ENCODE peak calls at places on chromosomes 1 and 21, in four cellular contexts. One of them, this sample, is unnamed.

GRCh38 chr1:208683141-208683540 is 439.0 kb upstream of the PLXNA2 start:
- DNase-seq in AG04450: no peak
- DNase-seq in psoas muscle: no peak
- DNase-seq in heart right ventricle: no peak
- DNase-seq in this sample: no peak

GRCh38 chr1:214983126-214983869 is 99.2 kb upstream of the KCNK2 start:
- DNase-seq in AG04450: peak
- DNase-seq in psoas muscle: no peak
- DNase-seq in heart right ventricle: no peak
- DNase-seq in this sample: no peak

GRCh38 chr1:43822040-43822439 is 111.6 kb upstream of the ARTN start:
- DNase-seq in AG04450: peak
- DNase-seq in psoas muscle: no peak
- DNase-seq in heart right ventricle: no peak
- DNase-seq in this sample: no peak

GRCh38 chr1:75415187-75415586 is 195.7 kb downstream of the SLC44A5 start:
- DNase-seq in AG04450: no peak
- DNase-seq in psoas muscle: no peak
- DNase-seq in heart right ventricle: no peak
- DNase-seq in this sample: no peak

GRCh38 chr1:35885961-35886558 is 3.1 kb downstream of the AGO1 start:
- DNase-seq in AG04450: no peak
- DNase-seq in psoas muscle: no peak
- DNase-seq in heart right ventricle: no peak
- DNase-seq in this sample: no peak

GRCh38 chr1:204480515-204480914 is 14.1 kb downstream of the PIK3C2B start:
- DNase-seq in AG04450: no peak
- DNase-seq in psoas muscle: no peak
- DNase-seq in heart right ventricle: no peak
- DNase-seq in this sample: no peak

GRCh38 chr1:150555971-150556865 is 7.0 kb downstream of the ADAMTSL4 start:
- DNase-seq in AG04450: no peak
- DNase-seq in psoas muscle: no peak
- DNase-seq in heart right ventricle: no peak
- DNase-seq in this sample: peak

GRCh38 chr1:2385606-2386280 is 5.6 kb downstream of the MORN1 start:
- DNase-seq in AG04450: no peak
- DNase-seq in psoas muscle: no peak
- DNase-seq in heart right ventricle: no peak
- DNase-seq in this sample: peak

GRCh38 chr21:33403128-33403785 is at the start of gene IFNGR2:
- DNase-seq in AG04450: no peak
- DNase-seq in psoas muscle: peak
- DNase-seq in heart right ventricle: peak
- DNase-seq in this sample: no peak

GRCh38 chr1:201739492-201740085 is 89.4 kb upstream of the IPO9 start:
- DNase-seq in AG04450: no peak
- DNase-seq in psoas muscle: peak
- DNase-seq in heart right ventricle: peak
- DNase-seq in this sample: no peak

GRCh38 chr1:5737081-5737480 is 255.1 kb downstream of the NPHP4 start:
- DNase-seq in AG04450: no peak
- DNase-seq in psoas muscle: no peak
- DNase-seq in heart right ventricle: no peak
- DNase-seq in this sample: no peak

GRCh38 chr1:25651824-25652741 is 35.5 kb downstream of the MAN1C1 start:
- DNase-seq in AG04450: no peak
- DNase-seq in psoas muscle: peak
- DNase-seq in heart right ventricle: peak
- DNase-seq in this sample: no peak

GRCh38 chr1:81126989-81127571 is 673.7 kb upstream of the ADGRL2 start:
- DNase-seq in AG04450: no peak
- DNase-seq in psoas muscle: no peak
- DNase-seq in heart right ventricle: no peak
- DNase-seq in this sample: no peak

GRCh38 chr1:8402109-8402704 is 84.3 kb downstream of the SLC45A1 start:
- DNase-seq in AG04450: no peak
- DNase-seq in psoas muscle: no peak
- DNase-seq in heart right ventricle: no peak
- DNase-seq in this sample: no peak

GRCh38 chr1:210669951-210670350 is 341.2 kb downstream of the HHAT start:
- DNase-seq in AG04450: no peak
- DNase-seq in psoas muscle: no peak
- DNase-seq in heart right ventricle: no peak
- DNase-seq in this sample: no peak

GRCh38 chr21:31284797-31285397 is 59.2 kb downstream of the TIAM1 start:
- DNase-seq in AG04450: no peak
- DNase-seq in psoas muscle: no peak
- DNase-seq in heart right ventricle: no peak
- DNase-seq in this sample: no peak

GRCh38 chr1:12386130-12386529 is 156.3 kb downstream of the VPS13D start:
- DNase-seq in AG04450: no peak
- DNase-seq in psoas muscle: no peak
- DNase-seq in heart right ventricle: no peak
- DNase-seq in this sample: no peak

GRCh38 chr21:14609274-14609673 is 63.2 kb upstream of the SAMSN1 start:
- DNase-seq in AG04450: no peak
- DNase-seq in psoas muscle: no peak
- DNase-seq in heart right ventricle: no peak
- DNase-seq in this sample: no peak

GRCh38 chr21:44513389-44514217 is 26.4 kb downstream of the KRTAP10-1 start:
- DNase-seq in AG04450: no peak
- DNase-seq in psoas muscle: no peak
- DNase-seq in heart right ventricle: peak
- DNase-seq in this sample: peak

GRCh38 chr1:23561813-23562100 is 2.5 kb upstream of the ID3 start:
- DNase-seq in AG04450: no peak
- DNase-seq in psoas muscle: no peak
- DNase-seq in heart right ventricle: no peak
- DNase-seq in this sample: no peak

GRCh38 chr1:59045636-59046035 is 251.3 kb upstream of the FGGY start:
- DNase-seq in AG04450: no peak
- DNase-seq in psoas muscle: no peak
- DNase-seq in heart right ventricle: no peak
- DNase-seq in this sample: no peak

GRCh38 chr1:94332952-94333351 is 85.2 kb upstream of the ABCD3 start:
- DNase-seq in AG04450: no peak
- DNase-seq in psoas muscle: no peak
- DNase-seq in heart right ventricle: no peak
- DNase-seq in this sample: no peak

GRCh38 chr1:94329276-94329675 is 88.9 kb upstream of the ABCD3 start:
- DNase-seq in AG04450: no peak
- DNase-seq in psoas muscle: no peak
- DNase-seq in heart right ventricle: no peak
- DNase-seq in this sample: no peak

GRCh38 chr1:94327001-94327685 is 89.8 kb upstream of the ARHGAP29 start:
- DNase-seq in AG04450: no peak
- DNase-seq in psoas muscle: peak
- DNase-seq in heart right ventricle: peak
- DNase-seq in this sample: no peak

GRCh38 chr1:94332516-94332915 is 85.7 kb upstream of the ABCD3 start:
- DNase-seq in AG04450: no peak
- DNase-seq in psoas muscle: no peak
- DNase-seq in heart right ventricle: no peak
- DNase-seq in this sample: no peak

DNA sequence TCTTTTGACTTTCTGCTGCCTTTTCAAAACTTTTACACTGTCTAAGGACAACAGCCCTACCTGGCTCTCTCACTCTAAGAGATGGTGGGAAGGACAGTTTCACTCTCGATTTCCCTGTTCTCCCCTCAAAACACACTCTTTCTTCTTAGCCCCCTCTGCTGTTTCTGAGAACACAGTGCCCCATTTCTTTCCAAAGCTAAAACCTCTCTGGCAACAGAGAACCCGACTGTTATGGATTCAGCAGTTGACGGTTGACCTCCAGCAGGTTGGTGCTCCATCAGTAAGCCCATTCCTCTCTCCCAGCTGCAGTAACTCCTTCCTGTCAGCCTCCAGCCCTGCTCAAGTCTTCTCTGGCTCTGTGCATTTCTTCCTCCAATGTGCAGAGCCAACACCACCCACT is 88.2 kb upstream of the ABCD3 start:
- DNase-seq in AG04450: no peak
- DNase-seq in psoas muscle: no peak
- DNase-seq in heart right ventricle: no peak
- DNase-seq in this sample: no peak
- TF ChIP-seq CTCF in AG04450: peak
- TF ChIP-seq CTCF in psoas muscle: no peak
- TF ChIP-seq CTCF in heart right ventricle: peak
- TF ChIP-seq CTCF in this sample: peak

GRCh38 chr1:220454155-220454777 is 73.7 kb upstream of the MARK1 start:
- DNase-seq in AG04450: no peak
- DNase-seq in psoas muscle: no peak
- DNase-seq in heart right ventricle: no peak
- DNase-seq in this sample: no peak
- TF ChIP-seq CTCF in AG04450: no peak
- TF ChIP-seq CTCF in psoas muscle: no peak
- TF ChIP-seq CTCF in heart right ventricle: no peak
- TF ChIP-seq CTCF in this sample: peak

DNA sequence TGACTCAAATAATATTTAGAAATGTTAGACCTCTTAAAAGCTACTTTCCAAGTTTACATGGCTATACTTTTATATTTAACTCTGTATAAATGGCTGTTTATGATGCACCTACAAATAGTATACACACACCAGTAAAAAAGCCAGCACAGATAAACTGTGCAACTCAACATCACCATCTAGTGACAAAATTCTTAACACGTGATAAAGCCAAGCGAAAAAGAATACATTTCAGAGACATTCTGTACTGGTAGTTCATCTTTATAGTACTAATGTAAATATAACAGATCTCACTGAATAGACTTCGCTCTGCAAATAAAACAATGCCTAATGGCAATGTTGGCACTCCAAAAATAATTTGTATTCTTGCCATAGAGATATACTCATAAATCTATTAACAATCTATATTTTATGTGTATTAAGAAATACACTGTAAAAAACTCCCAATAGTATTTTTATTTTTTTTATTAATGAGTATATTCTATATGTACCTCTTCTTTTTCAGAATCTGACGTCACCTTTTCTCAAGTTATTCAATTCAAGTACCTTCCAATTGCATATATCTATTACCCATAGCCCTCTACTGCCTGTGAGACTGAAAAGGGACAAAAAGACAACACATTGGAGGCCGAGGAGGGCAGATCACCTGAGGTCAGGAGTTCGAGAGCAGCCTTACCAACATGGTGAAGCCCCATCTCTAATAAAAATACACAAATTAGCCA is 100.2 kb downstream of the DPYD start:
- DNase-seq in AG04450: peak
- DNase-seq in psoas muscle: no peak
- DNase-seq in heart right ventricle: no peak
- DNase-seq in this sample: no peak
- TF ChIP-seq CTCF in AG04450: peak
- TF ChIP-seq CTCF in psoas muscle: peak
- TF ChIP-seq CTCF in heart right ventricle: peak
- TF ChIP-seq CTCF in this sample: peak

GRCh38 chr1:117644696-117645311 is 39.0 kb downstream of the TENT5C start:
- DNase-seq in AG04450: no peak
- DNase-seq in psoas muscle: no peak
- DNase-seq in heart right ventricle: no peak
- DNase-seq in this sample: no peak

GRCh38 chr1:117648015-117648414 is 42.2 kb downstream of the TENT5C start:
- DNase-seq in AG04450: no peak
- DNase-seq in psoas muscle: no peak
- DNase-seq in heart right ventricle: no peak
- DNase-seq in this sample: no peak

GRCh38 chr1:117645343-117645742 is 39.5 kb downstream of the TENT5C start:
- DNase-seq in AG04450: no peak
- DNase-seq in psoas muscle: no peak
- DNase-seq in heart right ventricle: no peak
- DNase-seq in this sample: no peak

GRCh38 chr1:117646007-117646913 is 40.4 kb downstream of the TENT5C start:
- DNase-seq in AG04450: no peak
- DNase-seq in psoas muscle: no peak
- DNase-seq in heart right ventricle: no peak
- DNase-seq in this sample: no peak

GRCh38 chr1:117646956-117647355 is 41.1 kb downstream of the TENT5C start:
- DNase-seq in AG04450: no peak
- DNase-seq in psoas muscle: no peak
- DNase-seq in heart right ventricle: no peak
- DNase-seq in this sample: no peak
- TF ChIP-seq CTCF in AG04450: no peak
- TF ChIP-seq CTCF in psoas muscle: no peak
- TF ChIP-seq CTCF in heart right ventricle: no peak
- TF ChIP-seq CTCF in this sample: no peak

GRCh38 chr1:153417136-153417888 is 992 bp downstream of the S100A7A start:
- DNase-seq in AG04450: no peak
- DNase-seq in psoas muscle: no peak
- DNase-seq in heart right ventricle: no peak
- DNase-seq in this sample: no peak

GRCh38 chr1:153420306-153420705 is 4.0 kb downstream of the S100A7A start:
- DNase-seq in AG04450: no peak
- DNase-seq in psoas muscle: no peak
- DNase-seq in heart right ventricle: no peak
- DNase-seq in this sample: no peak

GRCh38 chr1:153415850-153416570 is at the start of gene S100A7A:
- DNase-seq in AG04450: no peak
- DNase-seq in psoas muscle: no peak
- DNase-seq in heart right ventricle: no peak
- DNase-seq in this sample: no peak
- TF ChIP-seq CTCF in AG04450: no peak
- TF ChIP-seq CTCF in psoas muscle: no peak
- TF ChIP-seq CTCF in heart right ventricle: no peak
- TF ChIP-seq CTCF in this sample: no peak

GRCh38 chr1:160197231-160197630 is 6.9 kb downstream of the CASQ1 start:
- DNase-seq in AG04450: no peak
- DNase-seq in psoas muscle: no peak
- DNase-seq in heart right ventricle: peak
- DNase-seq in this sample: no peak

GRCh38 chr1:160194737-160195059 is 4.3 kb downstream of the CASQ1 start:
- DNase-seq in AG04450: no peak
- DNase-seq in psoas muscle: no peak
- DNase-seq in heart right ventricle: no peak
- DNase-seq in this sample: no peak

GRCh38 chr1:160193091-160193819 is 2.9 kb downstream of the CASQ1 start:
- DNase-seq in AG04450: peak
- DNase-seq in psoas muscle: peak
- DNase-seq in heart right ventricle: peak
- DNase-seq in this sample: no peak

GRCh38 chr1:160193832-160194736 is 3.7 kb downstream of the CASQ1 start:
- DNase-seq in AG04450: no peak
- DNase-seq in psoas muscle: no peak
- DNase-seq in heart right ventricle: no peak
- DNase-seq in this sample: no peak

GRCh38 chr1:160196143-160196542 is 5.8 kb downstream of the CASQ1 start:
- DNase-seq in AG04450: no peak
- DNase-seq in psoas muscle: no peak
- DNase-seq in heart right ventricle: no peak
- DNase-seq in this sample: no peak
- TF ChIP-seq CTCF in AG04450: no peak
- TF ChIP-seq CTCF in psoas muscle: no peak
- TF ChIP-seq CTCF in heart right ventricle: no peak
- TF ChIP-seq CTCF in this sample: no peak

This sample was measured in chondrocyte.